ENCODE peak calls at places on chromosomes 3 and 15, in four cellular contexts. J is cardiac muscle cell, Z is osteoblast, K is adrenal gland. M is an unnamed sample.

GRCh38 chr3:14524311-14524711 is 15.8 kb downstream of the GRIP2 start:
- DNase-seq in J (no peak), Z (no peak), K (peak; percentile 14), M (no peak)

GRCh38 chr3:56869157-56869889 is 67.6 kb upstream of the ARHGEF3 start:
- DNase-seq in J (no peak), Z (no peak), K (no peak), M (no peak)

GRCh38 chr3:156816091-156816793 is 9.9 kb upstream of the LEKR1 start:
- DNase-seq in J (peak; percentile 34), Z (peak; percentile 71), K (peak; percentile 31), M (peak; percentile 45)

GRCh38 chr3:171760475-171760874 is 49.8 kb downstream of the PLD1 start:
- DNase-seq in J (no peak), Z (no peak), K (no peak), M (no peak)

GRCh38 chr15:99603828-99604227 is 38.0 kb downstream of the MEF2A start:
- DNase-seq in J (no peak), Z (no peak), K (no peak), M (no peak)

GRCh38 chr15:98881526-98882517 is 125.8 kb downstream of the PGPEP1L start:
- DNase-seq in J (peak; percentile 48), Z (no peak), K (no peak), M (peak; percentile 23)

GRCh38 chr3:106814231-106814630 is 563.0 kb upstream of the CCDC54 start:
- DNase-seq in J (no peak), Z (no peak), K (no peak), M (no peak)

GRCh38 chr3:103873897-103874545 is 1439.2 kb downstream of the ZPLD1 start:
- DNase-seq in J (no peak), Z (no peak), K (no peak), M (no peak)

GRCh38 chr3:105139851-105140560 is 226.7 kb upstream of the ALCAM start:
- DNase-seq in J (no peak), Z (no peak), K (no peak), M (no peak)

GRCh38 chr15:51775967-51776816 is 24.8 kb downstream of the TMOD2 start:
- DNase-seq in J (peak; percentile 60), Z (peak; percentile 43), K (peak; percentile 48), M (peak; percentile 33)

GRCh38 chr3:71447803-71448202 is 135.7 kb downstream of the FOXP1 start:
- DNase-seq in J (no peak), Z (no peak), K (no peak), M (no peak)

GRCh38 chr3:129560931-129561594 is 18.1 kb downstream of the H1-8 start:
- DNase-seq in J (peak; percentile 36), Z (peak; percentile 99), K (peak; percentile 92), M (no peak)

DNA sequence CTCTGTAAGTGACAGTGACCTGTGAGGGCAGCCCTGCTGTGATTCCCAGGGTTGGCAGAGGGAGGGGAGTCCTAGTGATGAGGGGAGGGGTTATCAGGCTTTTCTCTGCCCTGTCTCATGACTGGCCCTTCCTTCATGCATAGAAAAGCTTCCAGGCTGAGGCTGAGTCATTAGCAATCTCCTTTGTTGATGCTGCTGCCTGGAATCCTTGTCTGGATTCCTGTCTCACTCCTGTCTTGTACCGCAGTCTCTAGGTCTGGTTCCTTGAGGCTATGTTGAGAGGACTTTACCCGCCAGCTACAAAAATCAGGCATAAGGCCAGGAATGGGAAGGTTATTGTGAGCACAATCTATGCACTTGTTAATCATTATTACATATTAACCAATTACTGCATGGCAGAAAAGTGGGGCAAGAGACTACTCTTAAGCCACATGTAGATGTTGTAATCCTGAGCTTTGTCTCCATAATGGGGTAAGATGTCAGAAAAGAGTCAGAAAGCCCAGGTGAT is 7.2 kb downstream of the KLHL6 start:
- DNase-seq in J (no peak), Z (peak; percentile 95), K (no peak), M (no peak)
- H3K4me1 ChIP-seq in J (no peaks in the 10 kb centered on the region), Z (peaks cover 6% of the 10 kb centered on the region), K (no peaks in the 10 kb centered on the region), M (peaks cover 47% of the 10 kb centered on the region)

DNA sequence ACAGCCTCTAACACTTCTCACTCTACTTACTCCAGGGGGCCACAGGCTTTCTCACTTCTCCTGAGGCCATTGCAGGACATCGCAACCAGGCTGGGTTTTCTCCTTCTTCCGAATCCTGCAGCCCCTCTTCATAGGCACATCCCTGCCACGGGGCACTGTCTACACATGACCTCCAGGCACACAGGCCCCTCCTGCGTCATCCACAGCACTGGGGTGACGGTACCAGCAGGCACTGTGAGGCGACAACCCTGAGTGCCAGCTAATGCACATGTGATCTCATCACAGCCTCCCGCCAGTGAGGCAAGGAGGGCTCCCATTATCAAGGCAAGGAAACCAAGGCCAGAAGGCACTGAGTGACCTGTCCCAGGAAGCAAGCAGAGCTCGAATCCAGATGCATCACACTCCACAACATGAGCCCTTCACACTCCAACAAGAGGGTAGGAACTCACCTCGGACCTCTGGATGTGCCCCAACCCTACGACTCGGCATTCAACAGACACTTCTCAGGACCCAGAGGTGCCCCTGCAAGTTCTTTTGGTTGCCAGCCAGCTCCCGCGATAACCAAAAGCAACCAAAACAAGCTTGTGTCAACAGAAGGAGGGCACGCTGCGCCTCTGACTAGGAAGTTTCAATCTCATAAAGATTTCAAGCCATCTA is 16.7 kb downstream of the FAM174B start:
- DNase-seq in J (no peak), Z (no peak), K (no peak), M (no peak)
- H3K27ac ChIP-seq in J (no peak overlapping the region), Z (no peak overlapping the region), K (no peak overlapping the region), M (no peak overlapping the region)

GRCh38 chr15:69996321-69996720 is 101.4 kb downstream of the TLE3 start:
- DNase-seq in J (no peak), Z (peak; percentile 4), K (no peak), M (no peak)
- H3K4me1 ChIP-seq in J (no peaks in the 10 kb centered on the region), Z (no peaks in the 10 kb centered on the region), K (no peaks in the 10 kb centered on the region), M (no peaks in the 10 kb centered on the region)

GRCh38 chr15:66706840-66707239 is 4.8 kb downstream of the SMAD6 start:
- DNase-seq in J (no peak), Z (peak; percentile 91), K (no peak), M (no peak)

GRCh38 chr15:66706225-66706732 is 4.2 kb downstream of the SMAD6 start:
- DNase-seq in J (peak; percentile 41), Z (peak; percentile 95), K (no peak), M (no peak)

GRCh38 chr15:66708389-66708788 is 6.4 kb downstream of the SMAD6 start:
- DNase-seq in J (no peak), Z (no peak), K (no peak), M (no peak)

GRCh38 chr15:66705277-66705927 is 3.4 kb downstream of the SMAD6 start:
- DNase-seq in J (no peak), Z (peak; percentile 92), K (no peak), M (no peak)

GRCh38 chr15:66707310-66708160 is 5.5 kb downstream of the SMAD6 start:
- DNase-seq in J (peak; percentile 90), Z (peak; percentile 95), K (no peak), M (no peak)
- H3K27ac ChIP-seq in J (peak overlapping the region; percentile 97), Z (peak overlapping the region; percentile 76), K (no peak overlapping the region), M (no peak overlapping the region)

GRCh38 chr15:78004919-78005634 is 72.4 kb downstream of the TBC1D2B start:
- DNase-seq in J (no peak), Z (peak; percentile 95), K (peak; percentile 97), M (no peak)
- H3K4me1 ChIP-seq in J (no peaks in the 10 kb centered on the region), Z (peaks cover 26% of the 10 kb centered on the region), K (peaks cover 27% of the 10 kb centered on the region), M (no peaks in the 10 kb centered on the region)

DNA sequence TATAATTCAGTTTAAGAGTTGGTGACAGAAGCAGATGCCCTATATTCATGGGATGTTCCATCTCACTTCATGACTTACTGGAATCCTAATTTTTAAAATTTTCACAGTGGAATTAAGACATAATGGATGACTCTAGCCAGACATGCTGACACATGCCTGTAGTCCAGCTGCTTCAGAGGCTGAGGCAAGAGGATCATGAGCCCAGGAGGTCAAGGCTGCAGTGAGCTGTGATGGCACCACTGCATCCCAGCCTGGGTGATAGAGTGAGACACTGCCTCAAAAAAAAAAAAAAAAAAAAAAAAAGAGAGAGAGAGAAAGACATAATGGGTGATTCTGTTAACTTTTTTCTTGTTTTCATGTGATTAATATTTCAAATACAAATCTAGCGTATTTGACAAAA is 123.6 kb downstream of the KLHL25 start:
- DNase-seq in J (no peak), Z (no peak), K (peak; percentile 73), M (no peak)
- H3K27ac ChIP-seq in J (no peak overlapping the region), Z (no peak overlapping the region), K (peak overlapping the region; percentile 61), M (no peak overlapping the region)

GRCh38 chr15:80497221-80497620 is 93.0 kb downstream of the ARNT2 start:
- DNase-seq in J (no peak), Z (no peak), K (no peak), M (no peak)

GRCh38 chr15:80492874-80493273 is 88.7 kb downstream of the ARNT2 start:
- DNase-seq in J (no peak), Z (no peak), K (no peak), M (no peak)

GRCh38 chr15:80496101-80496500 is 91.9 kb downstream of the ARNT2 start:
- DNase-seq in J (no peak), Z (no peak), K (no peak), M (no peak)

GRCh38 chr15:80494311-80494710 is 90.1 kb downstream of the ARNT2 start:
- DNase-seq in J (no peak), Z (no peak), K (no peak), M (no peak)

GRCh38 chr15:80495406-80495942 is 91.3 kb downstream of the ARNT2 start:
- DNase-seq in J (no peak), Z (no peak), K (no peak), M (no peak)
- H3K4me1 ChIP-seq in J (no peaks in the 10 kb centered on the region), Z (peaks cover 31% of the 10 kb centered on the region), K (no peaks in the 10 kb centered on the region), M (no peaks in the 10 kb centered on the region)

GRCh38 chr3:127914584-127914983 is 448 bp upstream of the KBTBD12 start:
- DNase-seq in J (no peak), Z (no peak), K (no peak), M (no peak)
- H3K27ac ChIP-seq in J (no peak overlapping the region), Z (no peak overlapping the region), K (no peak overlapping the region), M (no peak overlapping the region)

GRCh38 chr15:41935566-41936020 is 36.8 kb downstream of the EHD4 start:
- DNase-seq in J (no peak), Z (no peak), K (no peak), M (no peak)
- H3K4me1 ChIP-seq in J (peaks cover 39% of the 10 kb centered on the region), Z (peaks cover 36% of the 10 kb centered on the region), K (peaks cover 6% of the 10 kb centered on the region), M (peaks cover 53% of the 10 kb centered on the region)

GRCh38 chr15:67997996-67998395 is 56.1 kb upstream of the PIAS1 start:
- DNase-seq in J (no peak), Z (no peak), K (peak; percentile 39), M (no peak)
- H3K27ac ChIP-seq in J (no peak overlapping the region), Z (peak overlapping the region; percentile 57), K (no peak overlapping the region), M (no peak overlapping the region)

M was measured in naive thymus-derived CD4-positive, alpha-beta T cell.